ENCODE peak calls at places on chromosomes 7 and 10, in six cellular contexts. P, Q, H, F, K and M are unnamed samples.

GRCh38 chr7:10022957-10023356 is 950.7 kb upstream of the PHF14 start:
- DNase-seq in F (no peak), P (peak), H (no peak), K (peak), Q (no peak), M (no peak)

GRCh38 chr10:77333610-77334340 is 303.8 kb downstream of the KCNMA1 start:
- DNase-seq in P (no peak), F (peak), K (no peak), Q (no peak), H (no peak), M (no peak)

GRCh38 chr7:3738964-3739363 is 437.9 kb downstream of the SDK1 start:
- DNase-seq in F (no peak), H (no peak), K (no peak), P (no peak), Q (no peak), M (no peak)

GRCh38 chr10:43141421-43141820 is 3.2 kb downstream of the CSGALNACT2 start:
- DNase-seq in F (no peak), K (no peak), Q (no peak), P (no peak), H (no peak), M (no peak)

GRCh38 chr10:133140417-133141143 is 19.4 kb upstream of the KNDC1 start:
- DNase-seq in H (no peak), F (no peak), K (no peak), P (peak), Q (no peak), M (no peak)

GRCh38 chr7:73988197-73988596 is 39.8 kb upstream of the ELN start:
- DNase-seq in P (peak), K (no peak), F (no peak), H (no peak), Q (no peak), M (no peak)

GRCh38 chr7:120920588-120920987 is 30.0 kb upstream of the ING3 start:
- DNase-seq in H (no peak), K (no peak), Q (no peak), P (no peak), F (no peak), M (no peak)

GRCh38 chr10:131574707-131575430 is 263.3 kb upstream of the TCERG1L start:
- DNase-seq in P (no peak), H (no peak), F (no peak), Q (no peak), K (no peak), M (no peak)

GRCh38 chr10:58919927-58920654 is 256.4 kb upstream of the PHYHIPL start:
- DNase-seq in K (no peak), Q (no peak), F (peak), H (no peak), P (no peak), M (no peak)

GRCh38 chr7:24411226-24411625 is 127.2 kb downstream of the NPY start:
- DNase-seq in Q (no peak), H (no peak), K (no peak), P (no peak), F (no peak), M (no peak)

GRCh38 chr10:132866601-132867381 is 75.6 kb downstream of the CFAP46 start:
- DNase-seq in H (no peak), K (no peak), Q (peak), F (no peak), P (no peak), M (no peak)

GRCh38 chr7:44208085-44208484 is 7.3 kb downstream of the YKT6 start:
- DNase-seq in H (no peak), K (no peak), Q (no peak), P (no peak), F (no peak), M (no peak)

GRCh38 chr10:79321951-79322350 is 25.3 kb upstream of the PPIF start:
- DNase-seq in K (no peak), P (no peak), F (no peak), Q (no peak), H (no peak), M (no peak)

GRCh38 chr7:28879105-28879504 is 79.0 kb downstream of the TRIL start:
- DNase-seq in H (no peak), K (no peak), P (no peak), F (no peak), Q (no peak), M (no peak)

GRCh38 chr10:75801121-75801520 is 369.7 kb downstream of the LRMDA start:
- DNase-seq in F (no peak), H (no peak), P (no peak), K (no peak), Q (no peak), M (no peak)

GRCh38 chr7:102300643-102301211 is 14.1 kb downstream of the SH2B2 start:
- DNase-seq in F (no peak), Q (no peak), K (no peak), H (no peak), P (peak), M (no peak)

GRCh38 chr10:44377651-44378310 is 7.1 kb downstream of the CXCL12 start:
- DNase-seq in F (no peak), P (no peak), Q (no peak), K (no peak), H (no peak), M (no peak)

GRCh38 chr10:124308351-124308645 is 110.4 kb downstream of the OAT start:
- DNase-seq in K (no peak), P (no peak), Q (no peak), F (no peak), H (no peak), M (peak)

GRCh38 chr7:98810166-98810802 is 59.5 kb downstream of the TMEM130 start:
- DNase-seq in H (no peak), K (no peak), F (no peak), Q (no peak), P (peak), M (no peak)

GRCh38 chr7:117664047-117664446 is 184.2 kb downstream of the CFTR start:
- DNase-seq in F (no peak), H (no peak), K (no peak), P (no peak), Q (no peak), M (no peak)

GRCh38 chr7:30143748-30144251 is 9.0 kb downstream of the MTURN start:
- DNase-seq in K (no peak), F (no peak), H (no peak), Q (no peak), P (no peak), M (no peak)

GRCh38 chr7:130009848-130010688 is 41.1 kb downstream of the ZC3HC1 start:
- DNase-seq in F (peak), P (no peak), Q (no peak), H (no peak), K (no peak), M (peak)

GRCh38 chr10:132064771-132065437 is 842 bp upstream of the JAKMIP3 start:
- DNase-seq in K (no peak), F (no peak), Q (no peak), P (no peak), H (no peak), M (no peak)

GRCh38 chr7:8035647-8036518 is 67.3 kb downstream of the GLCCI1 start:
- DNase-seq in P (no peak), F (peak), Q (no peak), K (no peak), H (no peak), M (no peak)

GRCh38 chr7:80593869-80594587 is 44.4 kb upstream of the CD36 start:
- DNase-seq in K (no peak), P (peak), F (no peak), Q (no peak), H (no peak), M (no peak)

GRCh38 chr10:35819011-35819410 is 176.9 kb upstream of the FZD8 start:
- DNase-seq in H (no peak), P (no peak), F (no peak), K (no peak), Q (no peak), M (no peak)

GRCh38 chr7:90119178-90119971 is 34.9 kb upstream of the STEAP1 start:
- DNase-seq in P (peak), K (peak), H (no peak), Q (no peak), F (no peak), M (no peak)

GRCh38 chr7:114214454-114214853 is 200.2 kb upstream of the FOXP2 start:
- DNase-seq in K (no peak), H (no peak), Q (no peak), F (no peak), P (no peak), M (no peak)

GRCh38 chr10:120789292-120789691 is 61.9 kb upstream of the WDR11 start:
- DNase-seq in F (no peak), P (peak), H (no peak), Q (no peak), K (no peak), M (no peak)

GRCh38 chr7:43954524-43955228 is 28.4 kb downstream of the UBE2D4 start:
- DNase-seq in P (peak), H (no peak), Q (no peak), K (no peak), F (peak), M (no peak)

GRCh38 chr7:27248911-27249723 is 6.5 kb downstream of the EVX1 start:
- DNase-seq in K (no peak), H (no peak), F (no peak), Q (no peak), P (no peak), M (no peak)

GRCh38 chr7:92904292-92905131 is 68.1 kb upstream of the CDK6 start:
- DNase-seq in P (no peak), Q (no peak), K (no peak), F (peak), H (no peak), M (no peak)

GRCh38 chr7:120684463-120684862 is 173.5 kb downstream of the TSPAN12 start:
- DNase-seq in K (no peak), Q (no peak), F (no peak), P (no peak), H (no peak), M (no peak)

GRCh38 chr7:116524609-116525297 is at the start of gene CAV1:
- DNase-seq in P (peak), K (peak), Q (peak), H (no peak), F (peak), M (peak)

GRCh38 chr10:19204239-19204917 is 155.8 kb downstream of the MALRD1 start:
- DNase-seq in H (no peak), K (no peak), P (no peak), F (peak), Q (no peak), M (no peak)

GRCh38 chr10:85642421-85643170 is 724.0 kb downstream of the GRID1 start:
- DNase-seq in K (peak), H (no peak), F (no peak), P (no peak), Q (no peak), M (no peak)

GRCh38 chr7:39291644-39292411 is 274.4 kb upstream of the YAE1 start:
- DNase-seq in P (no peak), F (no peak), H (no peak), K (no peak), Q (no peak), M (no peak)

GRCh38 chr7:113179313-113179712 is 61.0 kb upstream of the SMIM30 start:
- DNase-seq in Q (no peak), P (no peak), H (no peak), F (no peak), K (no peak), M (no peak)

GRCh38 chr10:61840403-61840802 is 61.1 kb upstream of the ARID5B start:
- DNase-seq in H (no peak), F (no peak), Q (no peak), K (no peak), P (no peak), M (no peak)

GRCh38 chr7:105745681-105746330 is 130.6 kb downstream of the ATXN7L1 start:
- DNase-seq in F (no peak), H (no peak), Q (no peak), P (no peak), K (no peak), M (no peak)

GRCh38 chr7:105752671-105753275 is 123.6 kb downstream of the ATXN7L1 start:
- DNase-seq in H (no peak), Q (no peak), K (no peak), P (no peak), F (no peak), M (no peak)

GRCh38 chr7:105743351-105743812 is 133.0 kb downstream of the ATXN7L1 start:
- DNase-seq in H (no peak), P (no peak), F (no peak), K (no peak), Q (no peak), M (no peak)

GRCh38 chr7:105751054-105751453 is 125.3 kb downstream of the ATXN7L1 start:
- DNase-seq in Q (no peak), K (no peak), H (no peak), F (no peak), P (no peak), M (no peak)

GRCh38 chr7:105748701-105749100 is 127.7 kb downstream of the ATXN7L1 start:
- DNase-seq in K (no peak), Q (no peak), P (no peak), H (no peak), F (no peak), M (no peak)
- TF ChIP-seq CTCF in K (no peak), Q (no peak), P (no peak), H (no peak), F (peak), M (no peak)

GRCh38 chr10:71746344-71747037 is 26.8 kb downstream of the VSIR start:
- DNase-seq in Q (no peak), F (no peak), K (no peak), H (no peak), P (peak), M (no peak)
- TF ChIP-seq CTCF in Q (no peak), F (no peak), K (no peak), H (no peak), P (no peak), M (no peak)

GRCh38 chr7:132395375-132395774 is 180.9 kb downstream of the PLXNA4 start:
- DNase-seq in H (no peak), Q (no peak), K (no peak), P (no peak), F (no peak), M (no peak)

GRCh38 chr7:132390705-132391104 is 185.6 kb downstream of the PLXNA4 start:
- DNase-seq in K (no peak), P (no peak), Q (no peak), F (peak), H (no peak), M (no peak)

GRCh38 chr7:132392713-132393112 is 183.6 kb downstream of the PLXNA4 start:
- DNase-seq in F (no peak), P (no peak), H (no peak), K (no peak), Q (no peak), M (no peak)

GRCh38 chr7:132393789-132394261 is 182.4 kb downstream of the PLXNA4 start:
- DNase-seq in P (peak), K (no peak), H (no peak), Q (peak), F (no peak), M (no peak)

DNA sequence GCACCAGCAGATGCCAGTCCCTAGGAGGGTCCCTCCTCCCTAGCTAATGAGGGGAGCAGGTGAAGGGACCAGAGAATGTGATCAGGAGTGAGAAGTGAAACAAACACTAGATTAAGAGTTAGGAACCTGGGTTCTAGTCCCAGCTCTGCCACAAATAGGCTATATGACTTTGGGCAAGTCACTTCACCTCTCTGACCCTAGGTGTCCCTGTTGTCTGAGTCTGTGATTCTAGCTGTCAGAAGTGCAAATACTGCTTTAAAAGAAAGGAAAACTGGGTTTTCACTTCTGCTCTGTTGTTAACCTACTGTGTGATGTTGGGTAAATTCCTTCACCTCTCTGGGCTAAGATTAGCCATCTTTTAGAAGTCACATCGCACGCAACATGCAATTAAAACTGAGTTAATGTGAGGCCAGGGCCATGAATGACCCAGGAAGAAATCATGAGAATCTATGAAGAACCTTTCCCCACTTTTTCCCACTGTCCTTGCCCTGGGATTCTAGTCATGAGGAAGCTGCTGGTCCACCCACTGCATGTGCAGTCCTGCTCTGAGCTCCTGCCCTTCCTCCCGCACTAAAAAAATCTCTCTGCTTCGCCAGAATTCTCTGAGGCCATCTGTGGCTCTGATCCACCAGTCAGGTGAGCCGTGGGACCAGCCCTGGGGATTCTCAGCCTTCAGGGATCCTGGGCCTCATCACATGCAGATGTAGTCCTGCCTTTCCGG is 181.8 kb downstream of the PLXNA4 start:
- DNase-seq in K (no peak), H (no peak), F (no peak), Q (no peak), P (no peak), M (no peak)
- TF ChIP-seq CTCF in K (no peak), H (no peak), F (no peak), Q (no peak), P (no peak), M (no peak)

GRCh38 chr10:28280652-28281051 is 22.2 kb downstream of the MPP7 start:
- DNase-seq in F (no peak), H (no peak), K (no peak), P (no peak), Q (no peak), M (no peak)
- TF ChIP-seq CTCF in F (no peak), H (no peak), K (no peak), P (no peak), Q (no peak), M (no peak)

GRCh38 chr10:15729890-15730289 is 10.2 kb upstream of the ITGA8 start:
- DNase-seq in Q (no peak), P (no peak), K (no peak), F (no peak), H (no peak), M (no peak)

GRCh38 chr10:15730341-15730740 is 10.6 kb upstream of the ITGA8 start:
- DNase-seq in Q (no peak), K (no peak), F (no peak), P (no peak), H (no peak), M (no peak)

GRCh38 chr10:15724683-15725082 is 5.0 kb upstream of the ITGA8 start:
- DNase-seq in H (no peak), F (no peak), K (no peak), P (no peak), Q (no peak), M (no peak)

GRCh38 chr10:15726042-15726441 is 6.3 kb upstream of the ITGA8 start:
- DNase-seq in Q (no peak), F (no peak), K (no peak), P (no peak), H (no peak), M (no peak)

GRCh38 chr10:15725603-15726002 is 5.9 kb upstream of the ITGA8 start:
- DNase-seq in H (no peak), P (peak), K (peak), F (peak), Q (no peak), M (no peak)
- TF ChIP-seq CTCF in H (no peak), P (peak), K (no peak), F (peak), Q (peak), M (no peak)

GRCh38 chr10:86938260-86938659 is 19.2 kb downstream of the MMRN2 start:
- DNase-seq in H (no peak), Q (no peak), F (no peak), P (no peak), K (no peak), M (no peak)

GRCh38 chr10:86942441-86943315 is 14.7 kb downstream of the MMRN2 start:
- DNase-seq in Q (no peak), F (no peak), H (no peak), K (no peak), P (no peak), M (no peak)

GRCh38 chr10:86941426-86941825 is 16.0 kb downstream of the MMRN2 start:
- DNase-seq in H (no peak), P (no peak), Q (no peak), K (no peak), F (no peak), M (no peak)

GRCh38 chr10:86941991-86942421 is 15.4 kb downstream of the MMRN2 start:
- DNase-seq in P (no peak), H (no peak), K (no peak), F (no peak), Q (no peak), M (no peak)

GRCh38 chr10:86940677-86941076 is 16.7 kb downstream of the MMRN2 start:
- DNase-seq in P (no peak), Q (no peak), F (no peak), H (no peak), K (no peak), M (no peak)
- TF ChIP-seq CTCF in P (no peak), Q (no peak), F (no peak), H (no peak), K (no peak), M (no peak)

GRCh38 chr7:127600885-127601284 is 7.3 kb downstream of the FSCN3 start:
- DNase-seq in Q (no peak), H (no peak), P (no peak), K (no peak), F (no peak), M (no peak)

GRCh38 chr7:127592550-127592949 is 986 bp upstream of the FSCN3 start:
- DNase-seq in K (no peak), H (no peak), F (no peak), P (no peak), Q (no peak), M (no peak)

GRCh38 chr7:127594490-127594889 is 954 bp downstream of the FSCN3 start:
- DNase-seq in F (no peak), P (no peak), Q (no peak), H (no peak), K (no peak), M (no peak)

GRCh38 chr7:127598318-127598717 is 4.8 kb downstream of the FSCN3 start:
- DNase-seq in F (no peak), K (no peak), Q (no peak), H (no peak), P (no peak), M (no peak)
- TF ChIP-seq CTCF in F (peak), K (no peak), Q (no peak), H (no peak), P (no peak), M (no peak)

DNA sequence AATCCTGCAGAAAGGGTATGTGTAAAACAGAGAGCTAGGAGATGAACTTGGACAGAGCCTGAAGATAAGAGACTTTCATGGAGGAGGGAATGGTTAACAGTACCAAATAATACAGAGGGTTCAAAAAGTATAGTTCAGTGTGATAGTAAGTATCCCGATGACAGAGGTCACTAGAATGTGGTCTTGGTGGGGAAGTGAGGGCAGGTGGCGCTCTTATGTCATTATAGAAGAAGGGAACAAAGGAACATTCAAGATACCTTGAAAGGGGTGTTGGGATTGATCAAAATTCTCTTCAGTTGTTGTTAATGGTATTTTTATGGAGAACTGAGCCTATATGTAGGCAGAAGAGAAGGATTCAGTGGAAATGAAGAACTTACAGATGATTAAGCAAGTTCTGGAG is 312.5 kb downstream of the SUGCT start:
- DNase-seq in K (no peak), F (no peak), H (no peak), P (no peak), Q (no peak), M (no peak)
- TF ChIP-seq CTCF in K (no peak), F (no peak), H (no peak), P (no peak), Q (no peak), M (no peak)